ENCODE peak calls at places on chromosomes 13 and 19, in seven cellular contexts. E is activated T-cell treated with anti-CD3 and anti-CD28 coated beads, Interleukin-2, amount 50 U/mL, for 24 hours; Z is hypothalamus; L is mucosa of gallbladder; S is mesenchymal stem cell; V is NCI-H1436; I is NCI-H1092 treated with DMSO at 0.1 percent for 48 hours. D is an unnamed sample.

GRCh38 chr13:30108216-30108912 is 199.0 kb downstream of the KATNAL1 start:
- DNase-seq in L (no peak), E (no peak), Z (no peak), V (no peak), S (no peak), I (peak), D (no peak)

GRCh38 chr19:38049105-38049649 is 142.2 kb downstream of the SIPA1L3 start:
- DNase-seq in V (no peak), Z (no peak), S (peak), E (peak), I (no peak), L (no peak), D (no peak)

GRCh38 chr13:49323344-49323743 is 75.6 kb downstream of the CDADC1 start:
- DNase-seq in S (no peak), L (no peak), V (no peak), E (no peak), I (no peak), Z (no peak), D (no peak)

GRCh38 chr19:13016628-13017305 is 21.5 kb downstream of the NFIX start:
- DNase-seq in I (peak), S (no peak), E (no peak), V (no peak), L (no peak), Z (no peak), D (no peak)

GRCh38 chr19:55696301-55697068 is 21.5 kb downstream of the EPN1 start:
- DNase-seq in S (no peak), Z (no peak), L (no peak), E (no peak), V (no peak), I (no peak), D (peak)

GRCh38 chr13:20065516-20065915 is 95.3 kb downstream of the GJA3 start:
- DNase-seq in Z (no peak), V (no peak), S (no peak), I (no peak), L (no peak), E (no peak), D (no peak)

GRCh38 chr13:107043016-107043957 is 475.4 kb upstream of the ARGLU1 start:
- DNase-seq in L (no peak), S (no peak), E (no peak), I (no peak), V (no peak), Z (no peak), D (peak)

GRCh38 chr13:36302289-36302688 is 4.7 kb upstream of the CCDC169 start:
- DNase-seq in L (no peak), E (no peak), Z (no peak), I (no peak), S (no peak), V (no peak), D (no peak)

GRCh38 chr19:18194554-18195238 is 1.7 kb downstream of the MPV17L2 start:
- DNase-seq in V (no peak), I (no peak), L (no peak), S (peak), E (peak), Z (no peak), D (no peak)

GRCh38 chr19:11088508-11089253 is 582 bp upstream of the LDLR start:
- DNase-seq in E (no peak), Z (no peak), L (peak), I (no peak), S (peak), V (no peak), D (no peak)

GRCh38 chr19:46844067-46844489 is 6.6 kb downstream of the AP2S1 start:
- DNase-seq in S (peak), E (no peak), I (no peak), V (no peak), L (no peak), Z (no peak), D (no peak)

GRCh38 chr13:93959796-93960533 is 519.5 kb downstream of the DCT start:
- DNase-seq in I (no peak), E (no peak), Z (no peak), L (no peak), V (no peak), S (peak), D (no peak)

GRCh38 chr19:34507414-34508067 is 26.0 kb downstream of the WTIP start:
- DNase-seq in V (no peak), E (no peak), S (no peak), Z (no peak), I (no peak), L (no peak), D (no peak)

GRCh38 chr13:25902946-25903345 is 148.9 kb downstream of the SHISA2 start:
- DNase-seq in L (no peak), I (no peak), E (no peak), V (no peak), Z (no peak), S (no peak), D (no peak)

GRCh38 chr19:1396019-1396767 is 5.1 kb downstream of the GAMT start:
- DNase-seq in V (no peak), S (no peak), L (no peak), E (no peak), I (no peak), Z (no peak), D (no peak)

GRCh38 chr13:71879129-71879535 is 12.1 kb upstream of the DACH1 start:
- DNase-seq in E (no peak), Z (no peak), I (peak), V (peak), S (peak), L (peak), D (no peak)

GRCh38 chr19:45505151-45505995 is 1.9 kb upstream of the VASP start:
- DNase-seq in E (no peak), S (peak), Z (no peak), V (no peak), I (no peak), L (no peak), D (no peak)

GRCh38 chr13:65292488-65292901 is 1937.6 kb downstream of the PCDH9 start:
- DNase-seq in V (no peak), E (no peak), Z (no peak), S (peak), I (no peak), L (no peak), D (no peak)

GRCh38 chr19:4338441-4339350 is at the start of gene STAP2:
- DNase-seq in V (no peak), Z (no peak), L (peak), E (peak), S (peak), I (no peak), D (peak)

GRCh38 chr13:83065136-83065535 is 817.1 kb downstream of the SLITRK1 start:
- DNase-seq in S (peak), E (no peak), Z (no peak), V (no peak), I (no peak), L (peak), D (peak)

GRCh38 chr13:100668408-100668807 is 6.2 kb downstream of the TMTC4 start:
- DNase-seq in E (no peak), L (no peak), Z (no peak), S (no peak), I (no peak), V (no peak), D (no peak)

GRCh38 chr13:111664060-111664459 is 343.6 kb downstream of the TEX29 start:
- DNase-seq in L (no peak), Z (no peak), I (peak), V (no peak), S (no peak), E (no peak), D (no peak)

GRCh38 chr13:103556681-103557080 is 490.5 kb upstream of the SLC10A2 start:
- DNase-seq in V (no peak), S (no peak), I (no peak), L (no peak), E (no peak), Z (no peak), D (no peak)

GRCh38 chr13:99335603-99336002 is 28.4 kb upstream of the GPR183 start:
- DNase-seq in E (no peak), Z (no peak), V (no peak), L (peak), S (no peak), I (no peak), D (no peak)

GRCh38 chr19:41407271-41407670 is 9.7 kb downstream of the BCKDHA start:
- DNase-seq in V (no peak), L (no peak), S (no peak), Z (no peak), I (no peak), E (no peak), D (no peak)

GRCh38 chr19:18418034-18418724 is 1.0 kb upstream of the SSBP4 start:
- DNase-seq in S (no peak), Z (no peak), E (peak), I (no peak), L (peak), V (no peak), D (no peak)

GRCh38 chr13:66305960-66306617 is 924.0 kb downstream of the PCDH9 start:
- DNase-seq in S (no peak), V (no peak), L (no peak), Z (no peak), E (no peak), I (no peak), D (no peak)

GRCh38 chr19:29872224-29872731 is 60.5 kb downstream of the CCNE1 start:
- DNase-seq in V (no peak), Z (no peak), L (no peak), E (peak), I (no peak), S (peak), D (no peak)

GRCh38 chr19:10368101-10368803 is 12.1 kb downstream of the TYK2 start:
- DNase-seq in Z (no peak), L (no peak), I (no peak), S (no peak), E (no peak), V (no peak), D (no peak)

GRCh38 chr13:44732503-44733098 is 156.5 kb upstream of the TSC22D1 start:
- DNase-seq in L (peak), I (no peak), Z (no peak), S (no peak), E (no peak), V (no peak), D (peak)

GRCh38 chr19:18104793-18105131 is 7.2 kb downstream of the MAST3 start:
- DNase-seq in V (no peak), E (no peak), S (no peak), L (no peak), Z (no peak), I (no peak), D (no peak)

GRCh38 chr13:73956101-73956500 is 178.1 kb downstream of the KLF12 start:
- DNase-seq in V (no peak), Z (no peak), L (no peak), S (no peak), I (no peak), E (no peak), D (no peak)

GRCh38 chr19:23509686-23510450 is 114.6 kb upstream of the ZNF91 start:
- DNase-seq in I (no peak), V (no peak), S (no peak), Z (no peak), E (no peak), L (no peak), D (no peak)

GRCh38 chr13:20461860-20462532 is 63.7 kb downstream of the CRYL1 start:
- DNase-seq in E (no peak), V (no peak), Z (no peak), L (no peak), I (no peak), S (no peak), D (no peak)

GRCh38 chr13:31997641-31998040 is 33.9 kb upstream of the FRY start:
- DNase-seq in Z (no peak), V (no peak), L (no peak), S (no peak), E (no peak), I (no peak), D (no peak)

GRCh38 chr13:114046447-114046846 is 72.6 kb upstream of the C13orf46 start:
- DNase-seq in I (peak), L (no peak), E (no peak), Z (no peak), S (no peak), V (no peak), D (no peak)

GRCh38 chr13:51564671-51565070 is 19.6 kb upstream of the WDFY2 start:
- DNase-seq in S (no peak), V (no peak), L (no peak), I (no peak), Z (no peak), E (no peak), D (peak)

GRCh38 chr19:42199440-42200115 is 17.9 kb downstream of the DEDD2 start:
- DNase-seq in I (no peak), E (peak), Z (no peak), V (no peak), S (no peak), L (no peak), D (peak)

GRCh38 chr13:71149498-71150363 is 717.3 kb downstream of the DACH1 start:
- DNase-seq in V (no peak), L (peak), S (no peak), E (no peak), I (peak), Z (no peak), D (no peak)